ENCODE peak calls at places on chromosomes 2 and 18, in six cellular contexts. One of them, this sample, is unnamed. For H3K4me1, the result is how much of the 10 kb centered on the place peaks cover.

GRCh38 chr18:7663305-7664023 is 96.3 kb downstream of the PTPRM start:
- DNase-seq in lung: no peak
- DNase-seq in upper lobe of right lung: no peak
- DNase-seq in K562: no peak
- DNase-seq in spleen: no peak
- DNase-seq in mucosa of descending colon: no peak
- DNase-seq in this sample: no peak

GRCh38 chr2:60675309-60675708 is 80.8 kb upstream of the PAPOLG start:
- DNase-seq in lung: no peak
- DNase-seq in upper lobe of right lung: no peak
- DNase-seq in K562: no peak
- DNase-seq in spleen: no peak
- DNase-seq in mucosa of descending colon: no peak
- DNase-seq in this sample: no peak

GRCh38 chr2:174322139-174322538 is 12.6 kb upstream of the SP9 start:
- DNase-seq in lung: no peak
- DNase-seq in upper lobe of right lung: no peak
- DNase-seq in K562: peak
- DNase-seq in spleen: no peak
- DNase-seq in mucosa of descending colon: no peak
- DNase-seq in this sample: no peak

GRCh38 chr18:73933666-73934065 is 214.0 kb downstream of the FBXO15 start:
- DNase-seq in lung: no peak
- DNase-seq in upper lobe of right lung: no peak
- DNase-seq in K562: no peak
- DNase-seq in spleen: no peak
- DNase-seq in mucosa of descending colon: no peak
- DNase-seq in this sample: no peak

GRCh38 chr2:5734866-5735861 is 43.0 kb downstream of the SOX11 start:
- DNase-seq in lung: no peak
- DNase-seq in upper lobe of right lung: no peak
- DNase-seq in K562: no peak
- DNase-seq in spleen: no peak
- DNase-seq in mucosa of descending colon: no peak
- DNase-seq in this sample: no peak

GRCh38 chr2:141331127-141331526 is 799.7 kb downstream of the LRP1B start:
- DNase-seq in lung: no peak
- DNase-seq in upper lobe of right lung: no peak
- DNase-seq in K562: no peak
- DNase-seq in spleen: no peak
- DNase-seq in mucosa of descending colon: no peak
- DNase-seq in this sample: no peak

GRCh38 chr18:50707841-50708240 is 112.0 kb downstream of the MRO start:
- DNase-seq in lung: peak
- DNase-seq in upper lobe of right lung: no peak
- DNase-seq in K562: no peak
- DNase-seq in spleen: peak
- DNase-seq in mucosa of descending colon: no peak
- DNase-seq in this sample: no peak

GRCh38 chr2:27687232-27687631 is 23.5 kb downstream of the SLC4A1AP start:
- DNase-seq in lung: no peak
- DNase-seq in upper lobe of right lung: no peak
- DNase-seq in K562: no peak
- DNase-seq in spleen: no peak
- DNase-seq in mucosa of descending colon: no peak
- DNase-seq in this sample: no peak

GRCh38 chr2:238061310-238062202 is 755 bp downstream of the SCLY start:
- DNase-seq in lung: no peak
- DNase-seq in upper lobe of right lung: no peak
- DNase-seq in K562: peak
- DNase-seq in spleen: peak
- DNase-seq in mucosa of descending colon: peak
- DNase-seq in this sample: peak

GRCh38 chr18:48342125-48342524 is 67.1 kb downstream of the ZBTB7C start:
- DNase-seq in lung: no peak
- DNase-seq in upper lobe of right lung: no peak
- DNase-seq in K562: no peak
- DNase-seq in spleen: peak
- DNase-seq in mucosa of descending colon: no peak
- DNase-seq in this sample: no peak

GRCh38 chr18:21599585-21600525 is 649 bp downstream of the ESCO1 start:
- DNase-seq in lung: peak
- DNase-seq in upper lobe of right lung: peak
- DNase-seq in K562: peak
- DNase-seq in spleen: peak
- DNase-seq in mucosa of descending colon: peak
- DNase-seq in this sample: peak

GRCh38 chr18:37698508-37699035 is 133.0 kb upstream of the CELF4 start:
- DNase-seq in lung: no peak
- DNase-seq in upper lobe of right lung: no peak
- DNase-seq in K562: no peak
- DNase-seq in spleen: no peak
- DNase-seq in mucosa of descending colon: no peak
- DNase-seq in this sample: no peak

GRCh38 chr2:179486969-179487752 is 222.5 kb upstream of the SESTD1 start:
- DNase-seq in lung: peak
- DNase-seq in upper lobe of right lung: no peak
- DNase-seq in K562: no peak
- DNase-seq in spleen: no peak
- DNase-seq in mucosa of descending colon: no peak
- DNase-seq in this sample: no peak

GRCh38 chr2:233404227-233404626 is 49.9 kb downstream of the DGKD start:
- DNase-seq in lung: no peak
- DNase-seq in upper lobe of right lung: no peak
- DNase-seq in K562: peak
- DNase-seq in spleen: peak
- DNase-seq in mucosa of descending colon: peak
- DNase-seq in this sample: no peak

GRCh38 chr2:15334650-15335326 is 226.3 kb downstream of the NBAS start:
- DNase-seq in lung: no peak
- DNase-seq in upper lobe of right lung: no peak
- DNase-seq in K562: no peak
- DNase-seq in spleen: no peak
- DNase-seq in mucosa of descending colon: no peak
- DNase-seq in this sample: no peak

GRCh38 chr2:198901894-198902293 is 555.8 kb downstream of the SATB2 start:
- DNase-seq in lung: no peak
- DNase-seq in upper lobe of right lung: no peak
- DNase-seq in K562: peak
- DNase-seq in spleen: no peak
- DNase-seq in mucosa of descending colon: no peak
- DNase-seq in this sample: no peak

GRCh38 chr2:201118957-201119848 is 3.2 kb downstream of the CFLAR start:
- DNase-seq in lung: no peak
- DNase-seq in upper lobe of right lung: no peak
- DNase-seq in K562: no peak
- DNase-seq in spleen: no peak
- DNase-seq in mucosa of descending colon: no peak
- DNase-seq in this sample: peak

GRCh38 chr18:79898952-79899608 is 52.4 kb downstream of the SLC66A2 start:
- DNase-seq in lung: peak
- DNase-seq in upper lobe of right lung: peak
- DNase-seq in K562: no peak
- DNase-seq in spleen: peak
- DNase-seq in mucosa of descending colon: no peak
- DNase-seq in this sample: no peak

GRCh38 chr18:48119204-48119603 is 188.7 kb upstream of the SMAD2 start:
- DNase-seq in lung: no peak
- DNase-seq in upper lobe of right lung: no peak
- DNase-seq in K562: no peak
- DNase-seq in spleen: peak
- DNase-seq in mucosa of descending colon: no peak
- DNase-seq in this sample: no peak

GRCh38 chr2:70557171-70557838 is 3.7 kb upstream of the TGFA start:
- DNase-seq in lung: no peak
- DNase-seq in upper lobe of right lung: no peak
- DNase-seq in K562: no peak
- DNase-seq in spleen: no peak
- DNase-seq in mucosa of descending colon: peak
- DNase-seq in this sample: peak

GRCh38 chr18:49619792-49620191 is 57.9 kb downstream of the LIPG start:
- DNase-seq in lung: no peak
- DNase-seq in upper lobe of right lung: no peak
- DNase-seq in K562: no peak
- DNase-seq in spleen: no peak
- DNase-seq in mucosa of descending colon: no peak
- DNase-seq in this sample: no peak

GRCh38 chr2:216181351-216181750 is 72.2 kb downstream of the XRCC5 start:
- DNase-seq in lung: no peak
- DNase-seq in upper lobe of right lung: no peak
- DNase-seq in K562: no peak
- DNase-seq in spleen: no peak
- DNase-seq in mucosa of descending colon: no peak
- DNase-seq in this sample: no peak

GRCh38 chr2:56088411-56088810 is 95.4 kb upstream of the CCDC85A start:
- DNase-seq in lung: no peak
- DNase-seq in upper lobe of right lung: no peak
- DNase-seq in K562: no peak
- DNase-seq in spleen: no peak
- DNase-seq in mucosa of descending colon: no peak
- DNase-seq in this sample: no peak

GRCh38 chr2:226273440-226273839 is 526.2 kb downstream of the IRS1 start:
- DNase-seq in lung: no peak
- DNase-seq in upper lobe of right lung: no peak
- DNase-seq in K562: no peak
- DNase-seq in spleen: no peak
- DNase-seq in mucosa of descending colon: no peak
- DNase-seq in this sample: no peak

GRCh38 chr18:63963610-63964256 is 6.1 kb upstream of the SERPINB8 start:
- DNase-seq in lung: peak
- DNase-seq in upper lobe of right lung: no peak
- DNase-seq in K562: no peak
- DNase-seq in spleen: no peak
- DNase-seq in mucosa of descending colon: peak
- DNase-seq in this sample: peak

GRCh38 chr2:176178271-176178806 is 10.1 kb upstream of the HOXD1 start:
- DNase-seq in lung: no peak
- DNase-seq in upper lobe of right lung: no peak
- DNase-seq in K562: no peak
- DNase-seq in spleen: no peak
- DNase-seq in mucosa of descending colon: peak
- DNase-seq in this sample: no peak

GRCh38 chr2:170163666-170164065 is 14.3 kb upstream of the MYO3B start:
- DNase-seq in lung: no peak
- DNase-seq in upper lobe of right lung: no peak
- DNase-seq in K562: no peak
- DNase-seq in spleen: no peak
- DNase-seq in mucosa of descending colon: no peak
- DNase-seq in this sample: no peak

DNA sequence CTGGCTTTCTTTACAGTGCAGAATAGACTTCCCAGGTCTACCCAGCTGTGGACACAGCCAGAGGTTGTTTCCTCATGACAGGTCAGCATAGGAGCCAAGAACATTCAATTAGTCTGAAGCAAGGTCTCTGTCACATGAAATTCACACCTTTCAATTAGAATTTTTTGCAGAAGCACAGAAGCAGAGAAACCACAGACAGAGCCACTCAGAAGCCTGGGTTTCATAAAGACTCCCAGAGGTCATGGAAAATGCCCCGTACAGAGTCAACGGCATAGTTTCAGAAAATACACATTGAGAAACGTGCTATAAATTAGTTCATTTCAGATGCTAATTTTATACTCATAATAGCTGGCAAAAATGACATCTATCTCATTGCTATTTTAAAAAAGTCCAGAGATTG is 87.0 kb upstream of the TMEM200C start:
- DNase-seq in lung: no peak
- DNase-seq in upper lobe of right lung: no peak
- DNase-seq in K562: no peak
- DNase-seq in spleen: no peak
- DNase-seq in mucosa of descending colon: no peak
- DNase-seq in this sample: no peak
- H3K4me1 ChIP-seq in lung: under half
- H3K4me1 ChIP-seq in upper lobe of right lung: under half
- H3K4me1 ChIP-seq in K562: under half
- H3K4me1 ChIP-seq in spleen: under half
- H3K4me1 ChIP-seq in mucosa of descending colon: under half
- H3K4me1 ChIP-seq in this sample: under half

GRCh38 chr2:231615058-231615671 is 22.5 kb downstream of the TEX44 start:
- DNase-seq in lung: no peak
- DNase-seq in upper lobe of right lung: no peak
- DNase-seq in K562: no peak
- DNase-seq in spleen: peak
- DNase-seq in mucosa of descending colon: peak
- DNase-seq in this sample: peak
- TF ChIP-seq CTCF in lung: no peak
- TF ChIP-seq CTCF in upper lobe of right lung: no peak
- TF ChIP-seq CTCF in K562: no peak
- TF ChIP-seq CTCF in spleen: no peak
- TF ChIP-seq CTCF in mucosa of descending colon: no peak
- TF ChIP-seq CTCF in this sample: no peak

DNA sequence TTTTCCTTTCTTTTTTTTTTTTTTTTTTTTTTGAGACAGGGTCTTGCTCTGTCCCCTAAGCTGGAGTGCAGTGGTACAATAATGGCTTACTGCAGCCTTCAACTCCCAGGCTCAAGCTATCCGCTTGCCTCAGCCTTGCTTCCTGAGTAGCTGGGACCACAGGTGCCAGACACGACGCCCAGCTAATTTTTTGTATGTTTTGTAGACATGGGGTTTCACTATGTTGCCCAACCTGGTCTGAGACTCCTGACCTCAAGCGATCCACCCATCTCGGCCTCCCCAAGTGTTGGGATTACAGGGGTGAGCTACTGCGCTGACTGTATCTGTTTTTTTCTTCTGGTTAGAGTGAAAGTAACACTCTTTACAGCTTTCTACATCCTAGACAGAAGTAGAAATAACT is 240.3 kb upstream of the FBXO11 start:
- DNase-seq in lung: no peak
- DNase-seq in upper lobe of right lung: no peak
- DNase-seq in K562: no peak
- DNase-seq in spleen: no peak
- DNase-seq in mucosa of descending colon: no peak
- DNase-seq in this sample: no peak
- H3K4me1 ChIP-seq in lung: under half
- H3K4me1 ChIP-seq in upper lobe of right lung: under half
- H3K4me1 ChIP-seq in K562: under half
- H3K4me1 ChIP-seq in spleen: under half
- H3K4me1 ChIP-seq in mucosa of descending colon: under half
- H3K4me1 ChIP-seq in this sample: under half

GRCh38 chr2:159396796-159397195 is 110.3 kb upstream of the WDSUB1 start:
- DNase-seq in lung: no peak
- DNase-seq in upper lobe of right lung: no peak
- DNase-seq in K562: no peak
- DNase-seq in spleen: no peak
- DNase-seq in mucosa of descending colon: no peak
- DNase-seq in this sample: no peak
- TF ChIP-seq CTCF in lung: no peak
- TF ChIP-seq CTCF in upper lobe of right lung: no peak
- TF ChIP-seq CTCF in K562: no peak
- TF ChIP-seq CTCF in spleen: no peak
- TF ChIP-seq CTCF in mucosa of descending colon: no peak
- TF ChIP-seq CTCF in this sample: no peak